ENCODE peak calls at places on chromosomes 5 and 9, in five cellular contexts. L is GM23248, J is OCI-LY7, D is MM.1S, V is hepatocyte. A is an unnamed sample.

GRCh38 chr5:34669931-34670516 is 13.9 kb downstream of the RAI14 start:
- DNase-seq in L (peak; percentile 25), J (no peak), D (no peak), V (no peak), A (no peak)

GRCh38 chr9:7186175-7186574 is 428.4 kb downstream of the KDM4C start:
- DNase-seq in L (peak; percentile 18), J (peak; percentile 13), D (peak; percentile 29), V (no peak), A (no peak)

GRCh38 chr5:150410524-150411244 is 2.0 kb downstream of the CD74 start:
- DNase-seq in L (peak; percentile 87), J (peak; percentile 96), D (peak; percentile 80), V (peak; percentile 86), A (peak; percentile 48)

GRCh38 chr5:35656721-35657120 is 39.1 kb downstream of the SPEF2 start:
- DNase-seq in L (peak; percentile 45), J (no peak), D (no peak), V (no peak), A (peak; percentile 51)

GRCh38 chr9:70003786-70004185 is 39.9 kb upstream of the MAMDC2 start:
- DNase-seq in L (peak; percentile 10), J (no peak), D (no peak), V (no peak), A (peak; percentile 77)

GRCh38 chr9:4220361-4220760 is 79.5 kb downstream of the GLIS3 start:
- DNase-seq in L (peak; percentile 19), J (no peak), D (no peak), V (no peak), A (no peak)

GRCh38 chr5:93461751-93462150 is 119.3 kb downstream of the NR2F1-AS1 start:
- DNase-seq in L (peak; percentile 52), J (no peak), D (no peak), V (no peak), A (peak; percentile 84)

GRCh38 chr9:90607701-90608122 is 34.9 kb downstream of the DIRAS2 start:
- DNase-seq in L (no peak), J (no peak), D (no peak), V (peak; percentile 30), A (no peak)

DNA sequence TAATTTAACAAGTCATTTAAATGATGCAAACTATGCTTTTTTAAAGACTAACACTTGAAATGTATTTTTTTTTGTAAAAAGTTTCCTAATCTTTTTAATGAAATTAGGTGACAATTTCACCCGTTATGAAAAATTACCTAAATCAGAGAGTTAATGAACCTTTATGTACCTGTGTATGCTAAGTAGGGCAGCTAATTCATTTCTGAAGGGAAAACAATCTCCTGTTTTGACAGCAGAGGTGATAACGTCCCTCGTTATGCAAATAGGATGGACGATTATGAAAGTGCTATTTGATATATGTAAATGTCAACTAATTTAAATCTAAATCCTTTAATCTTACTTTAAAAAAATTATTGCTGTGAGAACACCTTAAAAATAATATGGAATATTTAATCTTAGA is 58.8 kb downstream of the MEF2C start:
- DNase-seq in L (no peak), J (no peak), D (peak; percentile 76), V (no peak), A (no peak)
- H3K4me3 ChIP-seq in L (no peak overlapping the region), J (peak overlapping the region; percentile 25), D (peak overlapping the region; percentile 71), V (no peak overlapping the region), A (no peak overlapping the region)

GRCh38 chr9:120531683-120532300 is 48.2 kb downstream of the CDK5RAP2 start:
- DNase-seq in L (peak; percentile 57), J (peak; percentile 27), D (peak; percentile 26), V (peak; percentile 45), A (no peak)
- H3K4me2 ChIP-seq in L (no peak overlapping the region), J (no peak overlapping the region), D (no peak overlapping the region), V (no peak overlapping the region), A (no peak overlapping the region)

GRCh38 chr9:125329978-125330377 is 68.4 kb downstream of the GAPVD1 start:
- DNase-seq in L (peak; percentile 1), J (no peak), D (no peak), V (no peak), A (no peak)
- H3K4me3 ChIP-seq in L (no peak overlapping the region), J (no peak overlapping the region), D (no peak overlapping the region), V (no peak overlapping the region), A (no peak overlapping the region)

GRCh38 chr5:10902145-10902544 is 141.1 kb upstream of the DAP start:
- DNase-seq in L (peak; percentile 55), J (no peak), D (no peak), V (no peak), A (peak; percentile 81)

GRCh38 chr5:10910261-10910660 is 149.2 kb upstream of the DAP start:
- DNase-seq in L (no peak), J (no peak), D (no peak), V (no peak), A (peak; percentile 55)

GRCh38 chr5:10903786-10904560 is 142.9 kb upstream of the DAP start:
- DNase-seq in L (no peak), J (no peak), D (no peak), V (no peak), A (no peak)

GRCh38 chr5:10904862-10905432 is 143.9 kb upstream of the DAP start:
- DNase-seq in L (no peak), J (no peak), D (no peak), V (no peak), A (no peak)
- H3K4me2 ChIP-seq in L (no peak overlapping the region), J (no peak overlapping the region), D (no peak overlapping the region), V (no peak overlapping the region), A (no peak overlapping the region)

GRCh38 chr5:64766934-64767333 is 1.6 kb downstream of the SREK1IP1 start:
- DNase-seq in L (no peak), J (no peak), D (no peak), V (no peak), A (no peak)
- H3K4me3 ChIP-seq in L (peak overlapping the region; percentile 99), J (peak overlapping the region; percentile 97), D (peak overlapping the region; percentile 95), V (peak overlapping the region; percentile 51), A (peak overlapping the region; percentile 94)

GRCh38 chr5:167840736-167841135 is 450.7 kb upstream of the WWC1 start:
- DNase-seq in L (peak; percentile 74), J (no peak), D (no peak), V (no peak), A (no peak)

GRCh38 chr5:167845952-167846351 is 445.5 kb upstream of the WWC1 start:
- DNase-seq in L (no peak), J (no peak), D (no peak), V (no peak), A (no peak)

GRCh38 chr5:167839065-167839464 is 452.4 kb upstream of the WWC1 start:
- DNase-seq in L (peak; percentile 35), J (no peak), D (no peak), V (no peak), A (no peak)

GRCh38 chr5:167849874-167850273 is 441.6 kb upstream of the WWC1 start:
- DNase-seq in L (no peak), J (no peak), D (no peak), V (no peak), A (no peak)

DNA sequence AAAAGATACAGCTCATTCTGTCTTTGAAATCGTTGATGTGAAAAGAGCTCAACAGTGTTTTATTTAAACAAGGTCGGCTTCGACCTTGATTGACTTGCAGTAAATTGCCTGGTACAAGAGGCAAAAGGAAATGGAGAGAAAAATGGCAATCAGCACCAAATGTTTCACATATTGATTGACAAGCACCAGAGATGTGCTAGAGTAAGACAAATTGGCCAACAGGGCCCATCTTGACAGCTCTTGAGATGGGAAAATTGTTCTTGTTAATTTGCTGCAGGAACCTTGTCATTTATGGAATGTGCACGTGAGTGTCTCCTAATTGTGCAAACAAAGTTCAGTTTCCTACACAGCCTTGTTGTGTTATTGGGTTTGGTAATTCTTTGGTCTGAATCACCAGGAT is 447.3 kb upstream of the WWC1 start:
- DNase-seq in L (no peak), J (no peak), D (no peak), V (no peak), A (no peak)
- H3K4me2 ChIP-seq in L (no peak overlapping the region), J (no peak overlapping the region), D (no peak overlapping the region), V (no peak overlapping the region), A (no peak overlapping the region)

GRCh38 chr9:134575817-134576176 is 65.8 kb upstream of the COL5A1 start:
- DNase-seq in L (no peak), J (no peak), D (no peak), V (no peak), A (no peak)
- H3K4me3 ChIP-seq in L (no peak overlapping the region), J (no peak overlapping the region), D (no peak overlapping the region), V (no peak overlapping the region), A (no peak overlapping the region)

DNA sequence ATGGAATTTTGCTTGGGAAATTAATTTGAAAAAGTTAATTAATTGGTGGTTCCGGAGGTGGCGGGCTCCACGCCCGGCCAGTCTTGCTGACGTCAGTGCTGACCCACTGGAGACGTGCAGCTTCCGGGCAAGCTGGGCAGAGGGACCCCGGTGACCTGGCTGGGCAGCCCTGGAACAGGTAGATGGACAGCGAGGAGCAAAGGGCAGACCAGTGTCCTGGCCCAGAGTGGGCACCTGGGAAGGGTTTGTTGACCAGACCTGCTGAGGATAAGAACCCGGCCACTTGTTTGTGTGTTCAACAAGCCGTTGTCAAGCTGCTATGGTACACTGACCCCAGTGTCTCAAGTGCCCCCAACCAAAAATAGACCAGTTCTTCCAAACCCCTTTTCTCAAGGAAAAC is 17.5 kb downstream of the CXXC5 start:
- DNase-seq in L (no peak), J (no peak), D (no peak), V (no peak), A (no peak)
- H3K4me2 ChIP-seq in L (no peak overlapping the region), J (peak overlapping the region; percentile 94), D (no peak overlapping the region), V (no peak overlapping the region), A (no peak overlapping the region)

DNA sequence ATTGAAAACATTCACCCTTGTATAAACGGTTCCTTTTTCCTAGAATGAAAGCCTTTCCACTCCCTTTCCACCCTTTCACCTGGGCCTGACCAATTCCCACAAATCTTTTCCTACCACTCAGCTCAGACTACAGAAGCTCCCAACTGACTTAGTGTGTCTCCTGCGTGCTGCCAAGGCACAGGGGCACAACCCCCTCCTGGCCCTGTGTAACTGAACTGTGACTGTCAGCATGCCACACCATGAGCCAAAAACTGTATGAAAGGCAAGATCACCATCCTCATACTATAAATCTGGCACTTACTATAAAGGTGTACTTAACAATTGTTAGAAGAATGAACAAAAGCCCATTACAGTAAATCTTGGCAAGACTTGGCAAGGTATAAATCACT is 11.5 kb downstream of the NOL8 start:
- DNase-seq in L (no peak), J (no peak), D (no peak), V (no peak), A (no peak)
- H3K4me3 ChIP-seq in L (no peak overlapping the region), J (no peak overlapping the region), D (no peak overlapping the region), V (no peak overlapping the region), A (no peak overlapping the region)

GRCh38 chr5:143055596-143056330 is 285.6 kb downstream of the ARHGAP26 start:
- DNase-seq in L (peak; percentile 62), J (no peak), D (no peak), V (no peak), A (peak; percentile 56)
- H3K4me2 ChIP-seq in L (peak overlapping the region; percentile 29), J (no peak overlapping the region), D (peak overlapping the region; percentile 82), V (no peak overlapping the region), A (peak overlapping the region; percentile 63)

A was measured in astrocyte.